ENCODE peak calls at places on chromosomes 1 and 21, in six cellular contexts. W, O, J, G, A and Y are unnamed samples.

GRCh38 chr21:33289199-33289819 is 23.1 kb downstream of the IL10RB start:
- DNase-seq in W (no peak), O (no peak), J (no peak), G (no peak), A (no peak), Y (no peak)

GRCh38 chr1:204623365-204623893 is 62.1 kb downstream of the LRRN2 start:
- DNase-seq in W (no peak), O (no peak), J (peak; percentile 94), G (peak; percentile 71), A (peak; percentile 40), Y (no peak)

GRCh38 chr1:12113433-12114339 is 50.6 kb downstream of the TNFRSF8 start:
- DNase-seq in W (no peak), O (no peak), J (peak; percentile 26), G (no peak), A (no peak), Y (no peak)

GRCh38 chr21:14797543-14797942 is 251.4 kb upstream of the SAMSN1 start:
- DNase-seq in W (no peak), O (no peak), J (no peak), G (no peak), A (no peak), Y (no peak)

GRCh38 chr1:195965475-195965874 is 642.8 kb downstream of the KCNT2 start:
- DNase-seq in W (no peak), O (no peak), J (peak; percentile 17), G (no peak), A (no peak), Y (no peak)

GRCh38 chr1:148355976-148356375 is 127.1 kb downstream of the PPIAL4G start:
- DNase-seq in W (no peak), O (no peak), J (no peak), G (no peak), A (no peak), Y (no peak)

GRCh38 chr1:119489201-119489600 is 17.8 kb upstream of the HSD3B1 start:
- DNase-seq in W (no peak), O (no peak), J (no peak), G (no peak), A (no peak), Y (no peak)

GRCh38 chr1:169483500-169483966 is 2.2 kb downstream of the SLC19A2 start:
- DNase-seq in W (no peak), O (no peak), J (peak; percentile 72), G (peak; percentile 72), A (no peak), Y (no peak)

GRCh38 chr1:54518489-54518888 is 29.5 kb upstream of the ACOT11 start:
- DNase-seq in W (no peak), O (no peak), J (no peak), G (no peak), A (no peak), Y (no peak)

GRCh38 chr1:63892632-63893395 is 119.0 kb downstream of the ROR1 start:
- DNase-seq in W (peak; percentile 28), O (peak; percentile 80), J (no peak), G (no peak), A (peak; percentile 36), Y (peak; percentile 15)

GRCh38 chr1:39167632-39168209 is 36.8 kb upstream of the MACF1 start:
- DNase-seq in W (no peak), O (no peak), J (peak; percentile 96), G (peak; percentile 83), A (no peak), Y (no peak)

GRCh38 chr21:18663663-18664062 is 260.1 kb upstream of the TMPRSS15 start:
- DNase-seq in W (no peak), O (no peak), J (no peak), G (no peak), A (no peak), Y (no peak)

GRCh38 chr1:176102700-176103244 is 104.3 kb downstream of the COP1 start:
- DNase-seq in W (no peak), O (no peak), J (no peak), G (no peak), A (no peak), Y (no peak)

GRCh38 chr21:43304206-43304605 is 122.7 kb downstream of the SIK1 start:
- DNase-seq in W (no peak), O (no peak), J (no peak), G (no peak), A (no peak), Y (no peak)

GRCh38 chr21:34724857-34725195 is 56.0 kb downstream of the CLIC6 start:
- DNase-seq in W (no peak), O (no peak), J (no peak), G (no peak), A (no peak), Y (no peak)

GRCh38 chr1:200150721-200151120 is 123.2 kb downstream of the NR5A2 start:
- DNase-seq in W (no peak), O (peak; percentile 49), J (peak; percentile 85), G (no peak), A (no peak), Y (no peak)

GRCh38 chr1:109259674-109260557 is 10.6 kb downstream of the CELSR2 start:
- DNase-seq in W (no peak), O (no peak), J (no peak), G (no peak), A (peak; percentile 77), Y (no peak)

GRCh38 chr1:79255421-79255820 is 248.9 kb upstream of the ADGRL4 start:
- DNase-seq in W (no peak), O (no peak), J (no peak), G (no peak), A (no peak), Y (no peak)

GRCh38 chr1:3062616-3063378 is 6.2 kb upstream of the PRDM16 start:
- DNase-seq in W (no peak), O (no peak), J (no peak), G (no peak), A (no peak), Y (no peak)

GRCh38 chr21:36385233-36385908 is at the start of gene CHAF1B:
- DNase-seq in W (peak; percentile 91), O (no peak), J (peak; percentile 89), G (peak; percentile 64), A (peak; percentile 97), Y (peak; percentile 87)

GRCh38 chr21:45419162-45419561 is 14.2 kb downstream of the COL18A1 start:
- DNase-seq in W (no peak), O (no peak), J (no peak), G (no peak), A (no peak), Y (no peak)

GRCh38 chr21:29164330-29164942 is 34.0 kb downstream of the MAP3K7CL start:
- DNase-seq in W (no peak), O (no peak), J (peak; percentile 72), G (peak; percentile 63), A (peak; percentile 28), Y (no peak)

GRCh38 chr21:43719748-43720538 is 1.0 kb downstream of the PDXK start:
- DNase-seq in W (no peak), O (no peak), J (peak; percentile 36), G (no peak), A (no peak), Y (no peak)

GRCh38 chr1:228174482-228175315 is 9.1 kb downstream of the IBA57 start:
- DNase-seq in W (peak; percentile 60), O (no peak), J (peak; percentile 81), G (no peak), A (peak; percentile 74), Y (no peak)

GRCh38 chr21:45475004-45475685 is 67.1 kb downstream of the SLC19A1 start:
- DNase-seq in W (no peak), O (no peak), J (no peak), G (no peak), A (no peak), Y (no peak)

GRCh38 chr1:214843281-214843680 is 239.3 kb upstream of the KCNK2 start:
- DNase-seq in W (no peak), O (no peak), J (no peak), G (no peak), A (no peak), Y (no peak)

GRCh38 chr1:98315309-98315708 is 346.2 kb upstream of the SNX7 start:
- DNase-seq in W (no peak), O (no peak), J (no peak), G (no peak), A (no peak), Y (no peak)

GRCh38 chr1:176494436-176494835 is 31.5 kb downstream of the PAPPA2 start:
- DNase-seq in W (no peak), O (no peak), J (no peak), G (no peak), A (no peak), Y (no peak)

GRCh38 chr21:15978158-15978805 is 248.5 kb downstream of the USP25 start:
- DNase-seq in W (no peak), O (no peak), J (no peak), G (no peak), A (peak; percentile 22), Y (no peak)

GRCh38 chr1:91948097-91948496 is 1.1 kb upstream of the BRDT start:
- DNase-seq in W (no peak), O (no peak), J (no peak), G (no peak), A (no peak), Y (no peak)
- TF ChIP-seq TAF1 in W (no peak), O (no peak), J (no peak), G (no peak), A (no peak), Y (no peak)

GRCh38 chr1:203163891-203164635 is 11.6 kb downstream of the MYBPH start:
- DNase-seq in W (no peak), O (no peak), J (no peak), G (no peak), A (no peak), Y (no peak)
- TF ChIP-seq TAF1 in W (no peak), O (no peak), J (no peak), G (no peak), A (no peak), Y (no peak)

GRCh38 chr1:225838793-225839192 is 28.9 kb downstream of the EPHX1 start:
- DNase-seq in W (no peak), O (no peak), J (no peak), G (no peak), A (no peak), Y (no peak)

GRCh38 chr1:225830823-225831222 is 20.9 kb downstream of the EPHX1 start:
- DNase-seq in W (no peak), O (no peak), J (no peak), G (no peak), A (no peak), Y (no peak)

GRCh38 chr1:225840223-225840610 is 30.3 kb downstream of the EPHX1 start:
- DNase-seq in W (no peak), O (no peak), J (no peak), G (no peak), A (no peak), Y (no peak)

GRCh38 chr1:225835752-225836151 is 25.8 kb downstream of the EPHX1 start:
- DNase-seq in W (no peak), O (no peak), J (no peak), G (no peak), A (no peak), Y (no peak)

GRCh38 chr1:225834417-225835329 is 24.7 kb downstream of the EPHX1 start:
- DNase-seq in W (no peak), O (no peak), J (no peak), G (no peak), A (no peak), Y (no peak)
- TF ChIP-seq TAF1 in W (no peak), O (no peak), J (no peak), G (no peak), A (no peak), Y (no peak)

DNA sequence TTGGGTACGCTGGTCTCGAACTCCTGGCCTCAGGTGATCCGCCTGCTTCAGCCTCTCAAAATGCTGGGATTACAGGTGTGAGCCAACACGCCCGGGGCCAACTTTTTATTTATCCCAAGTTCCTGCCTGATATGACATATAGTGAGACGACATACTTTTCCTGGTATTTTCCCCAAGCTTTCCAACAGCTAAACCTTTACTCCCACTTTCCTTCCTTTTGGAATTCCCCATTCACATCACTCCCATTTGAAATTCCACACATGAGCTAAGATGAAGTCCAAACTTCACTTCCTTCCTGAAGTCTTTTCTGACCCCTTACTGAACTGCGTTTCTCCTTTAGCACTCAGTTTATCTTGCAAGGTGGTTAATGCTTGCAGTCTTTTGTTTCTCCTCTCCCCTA is 64.1 kb downstream of the S1PR1 start:
- DNase-seq in W (no peak), O (no peak), J (no peak), G (no peak), A (no peak), Y (no peak)
- TF ChIP-seq TAF1 in W (no peak), O (no peak), J (no peak), G (no peak), A (no peak), Y (no peak)